ENCODE peak calls at places on chromosomes 5 and 9, in seven cellular contexts. O is IMR-90, Z is tibial nerve, D is GM12878, X is esophagus squamous epithelium, T is A549, L is ovary. A is an unnamed sample. For H3K4me1, the result is how much of the 10 kb centered on the place peaks cover.

GRCh38 chr5:37665272-37665671 is 174.6 kb downstream of the GDNF start:
- DNase-seq in O (peak), Z (no peak), D (no peak), X (no peak), T (no peak), L (no peak), A (no peak)

GRCh38 chr9:134736791-134737489 is 95.3 kb downstream of the COL5A1 start:
- DNase-seq in O (no peak), Z (no peak), D (no peak), X (no peak), T (no peak), L (peak), A (no peak)

GRCh38 chr9:76704601-76705204 is 59.5 kb upstream of the PCA3 start:
- DNase-seq in O (peak), Z (no peak), D (peak), X (no peak), T (peak), L (no peak), A (no peak)

GRCh38 chr5:161857358-161857757 is 9.4 kb downstream of the GABRA1 start:
- DNase-seq in O (no peak), Z (no peak), D (no peak), X (no peak), T (no peak), L (no peak), A (no peak)

GRCh38 chr5:145680744-145681143 is 154.4 kb downstream of the PRELID2 start:
- DNase-seq in O (no peak), Z (peak), D (no peak), X (no peak), T (no peak), L (peak), A (no peak)

GRCh38 chr5:66406761-66407289 is 189.4 kb upstream of the MAST4 start:
- DNase-seq in O (no peak), Z (no peak), D (no peak), X (no peak), T (no peak), L (no peak), A (no peak)

GRCh38 chr5:25056846-25057245 is 412.1 kb upstream of the CDH10 start:
- DNase-seq in O (no peak), Z (no peak), D (no peak), X (no peak), T (no peak), L (no peak), A (no peak)

GRCh38 chr9:107734231-107735014 is 244.9 kb upstream of the KLF4 start:
- DNase-seq in O (peak), Z (no peak), D (no peak), X (no peak), T (no peak), L (peak), A (no peak)

GRCh38 chr5:76790632-76791290 is 28.1 kb upstream of the F2RL1 start:
- DNase-seq in O (peak), Z (peak), D (no peak), X (no peak), T (peak), L (no peak), A (no peak)

GRCh38 chr9:72807765-72808445 is 144.9 kb downstream of the ALDH1A1 start:
- DNase-seq in O (no peak), Z (no peak), D (no peak), X (no peak), T (no peak), L (no peak), A (no peak)

GRCh38 chr5:35246411-35246810 is 16.1 kb upstream of the PRLR start:
- DNase-seq in O (no peak), Z (no peak), D (no peak), X (no peak), T (no peak), L (no peak), A (no peak)

GRCh38 chr5:141777711-141778110 is 95.7 kb upstream of the ARAP3 start:
- DNase-seq in O (no peak), Z (no peak), D (no peak), X (no peak), T (no peak), L (no peak), A (no peak)

GRCh38 chr5:28286566-28286965 is 1248.2 kb upstream of the CDH9 start:
- DNase-seq in O (no peak), Z (no peak), D (no peak), X (no peak), T (no peak), L (no peak), A (no peak)

GRCh38 chr5:102971693-102972293 is 148.1 kb downstream of the GIN1 start:
- DNase-seq in O (peak), Z (no peak), D (no peak), X (no peak), T (peak), L (no peak), A (no peak)

GRCh38 chr9:21558079-21558478 is 76.0 kb upstream of the IFNE start:
- DNase-seq in O (no peak), Z (no peak), D (no peak), X (no peak), T (no peak), L (no peak), A (no peak)

GRCh38 chr9:214488-215448 is at the start of gene DOCK8:
- DNase-seq in O (no peak), Z (peak), D (no peak), X (peak), T (peak), L (peak), A (peak)

GRCh38 chr5:134554319-134555222 is 29.1 kb downstream of the JADE2 start:
- DNase-seq in O (peak), Z (peak), D (peak), X (no peak), T (peak), L (peak), A (peak)

GRCh38 chr5:91136271-91136670 is 246.8 kb downstream of the ARRDC3 start:
- DNase-seq in O (peak), Z (no peak), D (no peak), X (no peak), T (no peak), L (no peak), A (no peak)

GRCh38 chr5:37272564-37272963 is 23.4 kb upstream of the CPLANE1 start:
- DNase-seq in O (peak), Z (no peak), D (no peak), X (no peak), T (peak), L (no peak), A (no peak)

GRCh38 chr5:434443-435146 is 8.4 kb upstream of the EXOC3 start:
- DNase-seq in O (no peak), Z (no peak), D (no peak), X (no peak), T (no peak), L (peak), A (peak)

GRCh38 chr5:436641-436975 is 6.4 kb upstream of the EXOC3 start:
- DNase-seq in O (no peak), Z (no peak), D (no peak), X (no peak), T (no peak), L (no peak), A (no peak)

GRCh38 chr5:437281-437771 is 5.7 kb upstream of the EXOC3 start:
- DNase-seq in O (no peak), Z (no peak), D (no peak), X (no peak), T (no peak), L (no peak), A (peak)

GRCh38 chr5:435156-435790 is 7.7 kb upstream of the EXOC3 start:
- DNase-seq in O (no peak), Z (no peak), D (no peak), X (no peak), T (no peak), L (peak), A (peak)

DNA sequence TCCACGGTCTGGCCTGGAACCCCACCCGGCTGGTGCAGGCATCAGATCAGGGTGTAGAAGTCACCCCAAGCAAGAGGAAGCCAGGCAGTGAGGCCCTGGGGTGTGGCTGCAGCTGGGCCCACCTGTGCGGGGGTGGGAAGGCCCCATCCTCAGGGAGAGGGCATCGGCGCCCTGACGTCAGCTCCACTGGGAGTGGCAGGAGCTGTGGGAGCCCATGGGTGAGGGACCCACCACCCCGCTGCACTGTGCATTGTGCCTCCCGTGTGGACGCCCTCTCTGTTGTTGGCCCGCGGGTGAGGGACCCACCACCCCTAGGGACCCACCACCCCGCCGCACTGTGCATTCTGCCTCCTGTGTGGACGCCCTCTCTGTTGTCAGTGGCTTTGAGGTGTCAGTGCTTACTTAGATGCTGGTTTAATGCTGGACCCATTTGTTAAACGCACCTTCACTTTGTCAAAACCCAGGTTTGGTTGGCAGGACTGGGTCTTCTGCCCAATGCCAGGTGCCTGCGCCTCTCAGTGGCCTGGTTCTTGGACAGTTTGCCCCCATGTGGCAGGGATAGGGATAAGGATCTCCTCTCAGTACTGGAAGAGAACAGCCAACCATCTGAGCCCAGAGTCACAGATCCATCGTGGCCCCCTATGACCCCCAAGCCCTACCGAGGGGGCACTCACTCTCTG is 6.9 kb upstream of the EXOC3 start:
- DNase-seq in O (peak), Z (no peak), D (no peak), X (no peak), T (peak), L (no peak), A (peak)
- TF ChIP-seq POLR2A in O (no peak), Z (no peak), D (peak), X (no peak), T (no peak), L (no peak), A (no peak)

GRCh38 chr9:95626341-95626740 is 109.6 kb upstream of the PTCH1 start:
- DNase-seq in O (no peak), Z (no peak), D (no peak), X (no peak), T (no peak), L (no peak), A (no peak)
- H3K27ac ChIP-seq in O (no peak), Z (no peak), D (no peak), X (no peak), T (no peak), L (no peak), A (peak)

GRCh38 chr5:156475831-156476551 is 149.0 kb downstream of the SGCD start:
- DNase-seq in O (peak), Z (peak), D (no peak), X (no peak), T (peak), L (peak), A (no peak)
- H3K4me1 ChIP-seq in O (under half), Z (under half), D (under half), X (under half), T (half or more), L (under half), A (under half)

GRCh38 chr5:55160493-55161209 is 680 bp downstream of the GPX8 start:
- DNase-seq in O (peak), Z (peak), D (no peak), X (no peak), T (peak), L (no peak), A (no peak)

GRCh38 chr5:55154893-55155292 is 5.1 kb upstream of the GPX8 start:
- DNase-seq in O (peak), Z (no peak), D (no peak), X (no peak), T (no peak), L (no peak), A (no peak)

DNA sequence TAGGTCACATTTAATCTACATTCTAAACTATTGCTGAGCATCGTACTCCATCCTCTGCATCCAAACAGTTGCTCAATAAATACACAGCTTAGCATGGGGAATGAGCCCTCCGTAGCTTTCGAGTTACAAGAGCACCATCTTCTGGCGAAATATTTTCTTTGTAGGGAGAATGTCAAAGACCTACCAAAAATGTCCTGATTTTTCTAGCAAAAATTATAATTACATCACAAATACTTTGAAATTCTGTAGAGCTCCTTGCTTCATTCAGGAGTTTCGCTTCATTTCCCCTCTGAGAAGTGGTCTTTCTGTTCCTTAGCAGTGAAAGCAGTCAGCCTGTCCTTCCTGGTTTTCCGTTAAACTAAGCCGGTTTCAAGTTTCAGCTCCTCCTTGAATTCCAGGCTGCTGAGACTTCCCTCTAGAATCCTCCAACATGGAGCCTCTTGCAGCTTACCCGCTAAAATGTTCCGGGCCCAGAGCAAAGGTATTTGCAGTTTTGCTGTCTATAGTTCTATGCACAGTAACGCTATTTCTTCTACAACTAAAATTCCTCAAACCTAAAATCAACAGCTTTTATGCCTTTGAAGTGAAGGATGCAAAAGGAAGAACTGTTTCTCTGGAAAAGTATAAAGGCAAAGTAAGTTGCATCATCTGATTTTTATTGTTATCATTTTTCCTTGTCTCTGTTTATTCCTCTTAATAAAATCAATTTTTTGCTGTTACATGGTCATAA is at the start of gene GPX8:
- DNase-seq in O (peak), Z (peak), D (no peak), X (no peak), T (peak), L (peak), A (no peak)
- TF ChIP-seq POLR2A in O (peak), Z (no peak), D (no peak), X (no peak), T (peak), L (no peak), A (no peak)

DNA sequence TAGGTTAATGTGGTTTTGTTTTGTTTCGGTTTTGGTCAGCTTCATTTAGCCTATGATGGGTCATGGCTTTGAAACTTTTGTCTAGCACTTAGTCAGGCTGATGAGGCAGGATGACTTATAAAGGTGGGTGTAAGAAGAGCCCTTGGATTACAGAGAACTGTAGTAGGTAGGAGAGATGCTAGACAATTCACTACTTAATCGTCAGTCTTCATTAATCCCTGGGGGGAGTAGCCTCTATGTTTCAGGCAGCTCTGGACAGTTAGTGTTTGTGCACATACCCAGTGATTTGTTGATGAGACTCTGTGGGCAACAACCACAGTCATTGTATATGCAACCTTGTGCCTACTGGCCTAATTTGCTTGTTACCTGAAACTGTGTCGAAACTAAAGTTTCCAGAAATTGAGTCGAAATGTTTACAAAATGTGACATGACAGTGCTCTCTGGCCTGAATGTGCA is 113.3 kb downstream of the MTREX start:
- DNase-seq in O (peak), Z (no peak), D (peak), X (no peak), T (no peak), L (no peak), A (no peak)
- H3K27ac ChIP-seq in O (no peak), Z (no peak), D (no peak), X (no peak), T (no peak), L (no peak), A (no peak)

GRCh38 chr5:68373050-68373449 is 157.5 kb downstream of the PIK3R1 start:
- DNase-seq in O (no peak), Z (no peak), D (no peak), X (no peak), T (no peak), L (no peak), A (no peak)
- H3K4me1 ChIP-seq in O (under half), Z (under half), D (half or more), X (under half), T (under half), L (under half), A (under half)

GRCh38 chr5:138180841-138181240 is 1.9 kb downstream of the KIF20A start:
- DNase-seq in O (no peak), Z (no peak), D (no peak), X (no peak), T (no peak), L (no peak), A (no peak)

GRCh38 chr5:138180183-138180782 is 1.4 kb downstream of the KIF20A start:
- DNase-seq in O (peak), Z (no peak), D (peak), X (no peak), T (peak), L (no peak), A (no peak)

GRCh38 chr5:138177936-138178515 is 404 bp downstream of the BRD8 start:
- DNase-seq in O (peak), Z (no peak), D (no peak), X (no peak), T (peak), L (no peak), A (peak)

GRCh38 chr5:138179277-138179857 is 455 bp downstream of the KIF20A start:
- DNase-seq in O (no peak), Z (no peak), D (no peak), X (no peak), T (peak), L (no peak), A (no peak)

DNA sequence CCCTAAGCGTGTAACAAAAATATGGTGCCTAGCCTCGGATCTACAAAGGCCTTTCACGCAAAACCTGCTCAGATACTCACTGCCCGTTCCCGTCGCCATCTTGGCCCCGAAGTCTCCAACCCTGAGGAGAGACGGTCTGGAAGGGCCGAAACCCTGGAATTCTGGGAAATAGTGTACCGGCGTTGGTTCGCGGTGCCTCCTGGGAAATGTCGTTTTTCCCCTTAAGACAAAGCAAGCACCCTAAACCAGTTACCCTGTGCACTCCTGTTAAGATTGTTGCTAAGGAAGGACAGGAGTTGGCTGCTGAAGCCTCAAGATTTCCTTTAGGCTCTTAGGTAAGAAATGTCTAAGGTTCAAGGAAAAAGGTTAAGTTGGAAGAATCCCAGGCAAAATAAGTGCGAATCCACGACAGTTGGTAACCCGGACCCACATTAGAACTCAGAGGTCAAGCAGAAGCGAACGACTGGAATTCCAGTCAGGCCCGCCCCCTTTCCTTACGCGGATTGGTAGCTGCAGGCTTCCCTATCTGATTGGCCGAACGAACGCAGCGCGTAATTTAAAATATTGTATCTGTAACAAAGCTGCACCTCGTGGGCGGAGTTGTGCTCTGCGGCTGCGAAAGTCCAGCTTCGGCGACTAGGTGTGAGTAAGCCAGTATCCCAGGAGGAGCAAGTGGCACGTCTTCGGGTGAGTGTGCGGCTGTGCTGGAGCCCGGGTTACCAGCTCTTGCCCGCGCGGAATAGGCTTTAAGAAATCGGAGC is at the start of the genes BRD8 and KIF20A:
- DNase-seq in O (peak), Z (peak), D (peak), X (peak), T (peak), L (peak), A (peak)
- TF ChIP-seq POLR2A in O (peak), Z (peak), D (peak), X (peak), T (peak), L (peak), A (peak)

GRCh38 chr9:113620016-113620376 is 156.5 kb downstream of the RGS3 start:
- DNase-seq in O (no peak), Z (no peak), D (no peak), X (no peak), T (no peak), L (no peak), A (peak)
- H3K27ac ChIP-seq in O (peak), Z (peak), D (no peak), X (peak), T (peak), L (peak), A (no peak)

DNA sequence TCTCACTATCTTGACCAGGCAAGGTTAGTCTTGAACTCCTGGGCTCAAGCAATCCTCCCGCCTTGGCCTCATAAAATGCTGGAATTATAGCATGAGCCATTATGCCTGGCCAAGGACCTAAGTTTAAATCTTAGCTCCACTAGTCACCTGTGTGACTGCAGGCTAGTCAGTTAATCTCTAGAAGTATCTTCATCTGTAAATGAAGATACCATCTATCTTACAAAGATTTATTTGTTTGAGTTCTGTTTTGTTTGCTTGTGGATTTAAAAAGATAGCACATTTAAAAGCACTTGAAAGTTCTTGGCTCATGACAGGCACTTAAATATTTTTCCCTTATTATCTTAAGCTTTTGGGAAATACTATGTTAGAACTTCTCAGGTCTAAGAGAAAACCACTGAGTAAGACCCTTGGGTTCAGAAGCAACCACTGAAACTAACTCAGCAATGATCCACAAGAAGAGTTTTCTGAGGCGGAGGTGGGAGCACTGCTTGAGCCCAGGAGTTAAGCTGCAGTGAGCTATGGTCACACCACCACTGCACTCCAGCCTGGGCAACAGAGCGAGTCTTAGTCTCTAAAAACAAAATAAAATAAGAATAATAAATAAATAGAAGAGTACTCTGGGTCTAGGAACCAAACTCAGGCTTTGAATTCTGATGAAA is 19.1 kb downstream of the TMEM245 start:
- DNase-seq in O (no peak), Z (no peak), D (no peak), X (no peak), T (no peak), L (no peak), A (no peak)
- H3K4me1 ChIP-seq in O (under half), Z (under half), D (under half), X (under half), T (half or more), L (under half), A (under half)

A was measured in Peyer's patch.